ENCODE peak calls at places on chromosomes 12 and 14, in eight cellular contexts. T is H7, L is small intestine, Y is HCT116, E is foreskin fibroblast, X is fibroblast of lung, H is astrocyte, B is MM.1S. A is an unnamed sample.

GRCh38 chr14:45298427-45299117 is 45.6 kb upstream of the MIS18BP1 start:
- DNase-seq in L (no peak), T (no peak), X (no peak), Y (no peak), E (no peak), B (no peak), H (no peak), A (no peak)

GRCh38 chr12:117580718-117581062 is 219.3 kb upstream of the NOS1 start:
- DNase-seq in Y (peak), H (no peak), B (peak), X (no peak), E (no peak), L (no peak), T (peak), A (no peak)

GRCh38 chr12:114779647-114780046 is 95.7 kb upstream of the TBX3 start:
- DNase-seq in B (no peak), X (no peak), T (no peak), H (no peak), Y (no peak), E (no peak), L (no peak), A (no peak)

GRCh38 chr14:68652433-68652690 is 140.5 kb downstream of the ZFP36L1 start:
- DNase-seq in H (no peak), X (no peak), B (no peak), T (no peak), L (no peak), E (no peak), Y (no peak), A (no peak)

GRCh38 chr12:71840226-71840847 is 778 bp downstream of the TBC1D15 start:
- DNase-seq in T (no peak), L (peak), Y (peak), X (peak), B (no peak), E (peak), H (peak), A (peak)

GRCh38 chr14:66405158-66405557 is 81.0 kb upstream of the CCDC196 start:
- DNase-seq in L (no peak), X (no peak), T (no peak), Y (no peak), B (no peak), E (peak), H (peak), A (peak)

GRCh38 chr12:37672655-37673260 is 643.8 kb upstream of the ALG10B start:
- DNase-seq in L (no peak), Y (no peak), H (no peak), E (peak), T (no peak), B (no peak), X (no peak), A (peak)

GRCh38 chr12:44127966-44128365 is 292.1 kb downstream of the TMEM117 start:
- DNase-seq in B (no peak), E (no peak), Y (no peak), L (no peak), T (no peak), X (no peak), H (no peak), A (no peak)

GRCh38 chr14:24605435-24606190 is 3.9 kb downstream of the GZMH start:
- DNase-seq in B (peak), H (no peak), T (peak), Y (peak), X (no peak), E (no peak), L (peak), A (peak)

GRCh38 chr12:2149091-2149490 is 96.3 kb downstream of the CACNA1C start:
- DNase-seq in Y (no peak), H (no peak), T (no peak), E (peak), X (peak), B (no peak), L (no peak), A (no peak)

GRCh38 chr14:21233457-21234076 is 35.7 kb downstream of the HNRNPC start:
- DNase-seq in L (no peak), E (no peak), T (peak), B (no peak), Y (no peak), H (no peak), X (peak), A (no peak)

GRCh38 chr14:104584557-104584956 is 5.0 kb downstream of the C14orf180 start:
- DNase-seq in H (no peak), L (no peak), Y (no peak), E (no peak), X (no peak), T (no peak), B (no peak), A (no peak)

GRCh38 chr12:105562727-105563072 is 232.2 kb downstream of the C12orf75 start:
- DNase-seq in B (no peak), X (no peak), Y (no peak), L (no peak), E (no peak), T (no peak), H (no peak), A (peak)

GRCh38 chr14:37587438-37587837 is 7.6 kb downstream of the FOXA1 start:
- DNase-seq in T (no peak), B (no peak), Y (no peak), X (no peak), E (no peak), L (peak), H (no peak), A (peak)

DNA sequence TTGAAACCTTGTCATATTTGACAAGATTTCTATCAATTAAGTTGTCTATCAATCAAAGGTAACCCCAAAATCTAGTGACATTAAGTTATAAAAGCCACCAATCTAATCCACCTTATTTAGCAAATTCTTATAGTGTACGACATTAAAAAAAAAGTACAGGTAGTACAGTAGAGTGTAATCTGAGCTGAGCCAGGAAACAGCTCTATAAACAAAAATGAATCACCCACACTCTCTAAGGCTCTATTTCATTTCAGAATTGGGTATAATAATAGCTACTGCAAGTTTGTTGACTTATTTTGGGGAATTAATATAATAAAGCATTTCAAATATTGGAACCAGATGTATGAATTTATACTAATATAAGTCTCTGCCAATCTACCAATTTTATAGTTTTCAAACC is 342.4 kb upstream of the FLRT2 start:
- DNase-seq in H (no peak), E (no peak), X (no peak), Y (no peak), T (no peak), B (no peak), L (no peak), A (peak)
- H3K4me3 ChIP-seq in H (no peak), E (no peak), X (no peak), Y (no peak), T (no peak), B (no peak), L (no peak), A (no peak)

DNA sequence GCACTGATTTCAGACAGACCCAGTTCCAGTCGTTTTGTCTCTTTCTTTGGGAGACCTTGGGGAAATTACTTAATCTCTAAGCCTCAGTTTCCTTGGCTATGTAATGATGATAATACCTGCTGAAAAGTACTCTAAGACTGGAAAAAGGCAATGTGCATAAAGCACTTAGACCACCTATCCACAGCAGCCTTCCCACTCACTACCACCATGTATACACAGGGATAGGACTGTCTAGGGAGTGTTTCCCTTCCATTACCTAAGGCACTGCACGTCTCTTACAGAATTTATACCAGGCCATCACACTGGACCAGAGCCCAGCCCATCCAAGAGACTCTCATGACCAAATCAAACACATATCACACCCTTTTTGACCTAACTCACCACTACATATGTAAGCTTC is 6.3 kb downstream of the RPS29 start:
- DNase-seq in H (no peak), X (no peak), Y (no peak), T (no peak), L (no peak), B (no peak), E (no peak), A (no peak)
- H3K4me3 ChIP-seq in H (no peak), X (no peak), Y (no peak), T (no peak), L (no peak), B (no peak), E (no peak), A (no peak)

GRCh38 chr12:57839996-57840395 is 6.5 kb downstream of the CTDSP2 start:
- DNase-seq in L (no peak), H (no peak), E (no peak), B (no peak), X (no peak), Y (no peak), T (no peak), A (no peak)

GRCh38 chr12:57840701-57841100 is 5.8 kb downstream of the CTDSP2 start:
- DNase-seq in X (no peak), E (peak), H (no peak), B (no peak), T (no peak), Y (no peak), L (peak), A (peak)

GRCh38 chr12:57842342-57843294 is 3.9 kb downstream of the CTDSP2 start:
- DNase-seq in X (no peak), T (peak), Y (no peak), H (no peak), L (peak), E (peak), B (no peak), A (no peak)

GRCh38 chr12:57838594-57839302 is 7.8 kb downstream of the CTDSP2 start:
- DNase-seq in T (no peak), E (peak), Y (no peak), H (no peak), X (no peak), L (no peak), B (peak), A (no peak)

DNA sequence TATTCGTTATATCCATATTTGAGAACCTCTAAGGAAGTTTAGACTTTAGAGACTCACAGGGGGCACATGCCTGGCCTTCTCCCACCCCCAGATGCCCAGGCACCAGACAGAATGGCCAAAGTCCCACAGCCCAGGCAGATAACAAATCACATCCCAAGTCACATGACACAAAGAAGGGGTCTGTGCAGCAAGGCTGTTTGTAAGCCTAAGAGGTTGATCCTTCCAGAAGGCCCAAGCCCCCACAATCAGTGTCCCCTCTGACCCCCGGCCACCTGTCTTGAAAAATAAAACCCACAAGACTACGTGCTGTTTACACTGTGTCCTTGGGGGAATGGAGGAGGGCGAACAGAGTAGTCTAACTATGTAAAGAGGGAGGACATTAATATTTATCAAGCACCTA is 5.1 kb downstream of the CTDSP2 start:
- DNase-seq in T (no peak), B (no peak), Y (no peak), X (no peak), H (no peak), L (no peak), E (no peak), A (no peak)
- H3K4me3 ChIP-seq in T (no peak), B (no peak), Y (no peak), X (no peak), H (no peak), L (no peak), E (peak), A (no peak)

GRCh38 chr14:64540208-64541202 is at the start of gene HSPA2:
- DNase-seq in B (peak), L (peak), T (peak), E (peak), X (peak), Y (peak), H (peak), A (peak)
- H3K4me3 ChIP-seq in B (peak), L (peak), T (peak), E (peak), X (peak), Y (peak), H (peak), A (peak)

GRCh38 chr14:89615421-89615820 is 198.4 kb upstream of the FOXN3 start:
- DNase-seq in T (peak), L (peak), Y (no peak), X (no peak), H (peak), B (no peak), E (no peak), A (no peak)

GRCh38 chr14:89616425-89617141 is 199.6 kb upstream of the FOXN3 start:
- DNase-seq in L (peak), T (no peak), B (peak), Y (no peak), E (peak), X (peak), H (no peak), A (no peak)

GRCh38 chr14:89617142-89617460 is 200.1 kb upstream of the FOXN3 start:
- DNase-seq in H (no peak), B (no peak), X (no peak), T (no peak), Y (no peak), L (no peak), E (no peak), A (no peak)

GRCh38 chr14:89613260-89614008 is 196.4 kb upstream of the FOXN3 start:
- DNase-seq in T (no peak), H (no peak), E (no peak), Y (no peak), L (no peak), B (no peak), X (no peak), A (no peak)

GRCh38 chr14:89614009-89614691 is 197.1 kb upstream of the FOXN3 start:
- DNase-seq in E (no peak), X (no peak), T (no peak), B (no peak), H (no peak), Y (no peak), L (no peak), A (no peak)
- H3K4me3 ChIP-seq in E (no peak), X (no peak), T (no peak), B (no peak), H (no peak), Y (no peak), L (no peak), A (no peak)

GRCh38 chr14:74613211-74613914 is 1.3 kb upstream of the LTBP2 start:
- DNase-seq in E (no peak), T (no peak), B (no peak), L (no peak), Y (no peak), X (no peak), H (no peak), A (no peak)
- H3K4me3 ChIP-seq in E (no peak), T (no peak), B (no peak), L (no peak), Y (no peak), X (no peak), H (no peak), A (no peak)

GRCh38 chr12:11758087-11758837 is 108.8 kb downstream of the ETV6 start:
- DNase-seq in Y (no peak), H (no peak), B (no peak), E (peak), T (no peak), X (no peak), L (peak), A (no peak)
- H3K4me3 ChIP-seq in Y (no peak), H (no peak), B (peak), E (no peak), T (no peak), X (no peak), L (no peak), A (no peak)

GRCh38 chr14:77377502-77377844 is 294 bp downstream of the SAMD15 start:
- DNase-seq in X (no peak), E (no peak), B (no peak), T (peak), Y (no peak), H (no peak), L (no peak), A (no peak)

GRCh38 chr14:77376771-77377501 is at the start of the genes SAMD15 and TMED8:
- DNase-seq in H (peak), Y (peak), E (peak), T (peak), L (peak), B (peak), X (peak), A (peak)

GRCh38 chr14:77376380-77376770 is 519 bp downstream of the TMED8 start:
- DNase-seq in X (peak), B (peak), H (no peak), E (no peak), Y (no peak), T (peak), L (peak), A (peak)

GRCh38 chr14:77375973-77376372 is 921 bp downstream of the TMED8 start:
- DNase-seq in X (no peak), T (no peak), Y (no peak), E (peak), L (no peak), B (no peak), H (no peak), A (no peak)

DNA sequence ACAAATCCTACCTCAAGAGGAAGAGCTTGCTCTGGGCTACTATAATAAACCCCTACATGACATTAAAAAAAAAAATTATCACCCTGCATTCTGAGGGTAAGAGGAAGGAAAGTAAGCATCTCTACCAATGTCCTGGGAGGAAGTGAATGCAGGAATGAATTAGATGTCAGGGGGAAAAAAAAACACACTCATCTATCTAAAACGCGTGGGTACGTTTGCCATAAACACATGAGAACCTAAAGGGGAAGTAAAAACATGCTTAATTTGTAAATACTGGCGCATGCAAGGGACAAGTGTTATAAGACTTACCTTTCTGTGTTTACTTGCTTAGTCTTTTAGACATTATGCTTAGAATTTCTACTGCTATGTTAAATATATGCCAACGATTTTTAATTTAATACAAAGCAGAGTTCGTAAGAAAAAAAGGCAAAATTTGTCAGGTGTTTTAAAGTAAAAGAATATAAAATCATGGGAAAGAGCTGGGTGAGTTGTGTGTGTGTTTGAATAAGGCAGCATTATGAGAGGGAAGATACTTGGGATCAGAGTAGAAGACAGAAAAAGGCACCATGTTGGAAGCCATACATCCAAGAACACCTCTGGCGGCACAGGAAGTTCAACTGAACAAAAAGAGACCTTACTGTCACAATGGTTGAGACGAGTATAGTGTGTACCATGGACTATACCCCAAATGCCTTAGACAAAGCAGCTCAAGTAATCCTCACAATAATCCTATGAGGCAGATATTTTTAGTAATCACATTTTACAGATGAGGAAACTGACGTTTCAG is 1.5 kb downstream of the TMED8 start:
- DNase-seq in E (no peak), T (no peak), Y (no peak), H (no peak), B (no peak), X (no peak), L (no peak), A (no peak)
- H3K4me3 ChIP-seq in E (peak), T (no peak), Y (peak), H (no peak), B (peak), X (no peak), L (no peak), A (peak)

DNA sequence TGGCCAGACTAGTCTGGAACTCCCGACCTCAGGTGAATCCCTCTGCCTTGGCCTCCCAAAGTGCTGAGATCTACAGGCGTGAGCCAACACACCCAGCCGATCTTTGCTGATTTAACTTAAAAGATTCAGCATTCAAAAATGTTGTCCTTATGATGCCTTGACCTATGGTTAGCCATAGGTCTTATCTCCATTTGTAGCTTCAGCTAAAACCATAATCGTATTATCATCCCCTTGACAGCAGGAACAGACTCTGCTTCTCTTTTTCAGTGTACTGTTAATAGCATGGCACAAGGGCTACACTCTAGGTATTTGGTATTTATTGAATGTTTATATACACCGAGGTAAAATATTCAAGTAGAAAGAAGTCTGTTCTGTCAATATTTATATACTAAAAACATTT is 15.3 kb downstream of the CCDC62 start:
- DNase-seq in E (no peak), X (no peak), Y (no peak), B (no peak), L (no peak), H (no peak), T (no peak), A (no peak)
- H3K4me3 ChIP-seq in E (no peak), X (no peak), Y (no peak), B (no peak), L (no peak), H (no peak), T (no peak), A (no peak)

GRCh38 chr12:49956663-49957569 is 4.8 kb upstream of the AQP5 start:
- DNase-seq in L (no peak), H (no peak), Y (no peak), B (no peak), E (no peak), T (no peak), X (no peak), A (no peak)

GRCh38 chr12:49953146-49953545 is 2.6 kb downstream of the AQP2 start:
- DNase-seq in L (no peak), X (no peak), T (no peak), Y (no peak), H (no peak), B (no peak), E (no peak), A (no peak)

GRCh38 chr12:49955899-49956662 is 5.5 kb downstream of the AQP2 start:
- DNase-seq in X (no peak), L (no peak), Y (no peak), T (no peak), H (no peak), B (no peak), E (no peak), A (no peak)

GRCh38 chr12:49953961-49954835 is 3.7 kb downstream of the AQP2 start:
- DNase-seq in Y (no peak), L (no peak), E (no peak), H (no peak), X (no peak), B (no peak), T (no peak), A (no peak)

GRCh38 chr12:49954863-49955830 is 4.6 kb downstream of the AQP2 start:
- DNase-seq in X (no peak), B (no peak), T (peak), Y (no peak), H (no peak), L (no peak), E (no peak), A (no peak)
- H3K4me3 ChIP-seq in X (no peak), B (no peak), T (peak), Y (no peak), H (no peak), L (no peak), E (no peak), A (no peak)